ENCODE peak calls at places on chromosomes 7 and 10, in eight cellular contexts. One of them, this sample, is unnamed.

GRCh38 chr7:106947244-106947728 is 82.2 kb downstream of the PIK3CG start:
- DNase-seq in activated CD4-positive, alpha-beta T cell treated with anti-CD3 and anti-CD28 coated beads for 24 hours: peak
- DNase-seq in activated CD8-positive, alpha-beta T cell treated with anti-CD3 and anti-CD28 coated beads for 36 hours: peak
- DNase-seq in stimulated activated CD4-positive, alpha-beta T cell treated with anti-CD3 and anti-CD28 coated beads, Interleukin-12 subunit alpha, Interleukin-12 subunit beta, amount 100 ng/mL, for 4 hours: no peak
- DNase-seq in A549: peak
- DNase-seq in heart right ventricle: no peak
- DNase-seq in neural crest cell: peak
- DNase-seq in HS-5: peak
- DNase-seq in this sample: peak

GRCh38 chr7:27606270-27607209 is 56.1 kb downstream of the HIBADH start:
- DNase-seq in HS-5: peak
- DNase-seq in activated CD8-positive, alpha-beta T cell treated with anti-CD3 and anti-CD28 coated beads for 36 hours: no peak
- DNase-seq in heart right ventricle: no peak
- DNase-seq in A549: peak
- DNase-seq in stimulated activated CD4-positive, alpha-beta T cell treated with anti-CD3 and anti-CD28 coated beads, Interleukin-12 subunit alpha, Interleukin-12 subunit beta, amount 100 ng/mL, for 4 hours: no peak
- DNase-seq in activated CD4-positive, alpha-beta T cell treated with anti-CD3 and anti-CD28 coated beads for 24 hours: no peak
- DNase-seq in neural crest cell: no peak
- DNase-seq in this sample: no peak

GRCh38 chr10:119341236-119342016 is 134.1 kb downstream of the GRK5 start:
- DNase-seq in heart right ventricle: no peak
- DNase-seq in stimulated activated CD4-positive, alpha-beta T cell treated with anti-CD3 and anti-CD28 coated beads, Interleukin-12 subunit alpha, Interleukin-12 subunit beta, amount 100 ng/mL, for 4 hours: peak
- DNase-seq in activated CD4-positive, alpha-beta T cell treated with anti-CD3 and anti-CD28 coated beads for 24 hours: peak
- DNase-seq in A549: peak
- DNase-seq in activated CD8-positive, alpha-beta T cell treated with anti-CD3 and anti-CD28 coated beads for 36 hours: peak
- DNase-seq in neural crest cell: no peak
- DNase-seq in HS-5: no peak
- DNase-seq in this sample: no peak

GRCh38 chr10:13636776-13637175 is 50.0 kb downstream of the PRPF18 start:
- DNase-seq in HS-5: no peak
- DNase-seq in stimulated activated CD4-positive, alpha-beta T cell treated with anti-CD3 and anti-CD28 coated beads, Interleukin-12 subunit alpha, Interleukin-12 subunit beta, amount 100 ng/mL, for 4 hours: no peak
- DNase-seq in heart right ventricle: no peak
- DNase-seq in neural crest cell: no peak
- DNase-seq in activated CD4-positive, alpha-beta T cell treated with anti-CD3 and anti-CD28 coated beads for 24 hours: no peak
- DNase-seq in A549: no peak
- DNase-seq in activated CD8-positive, alpha-beta T cell treated with anti-CD3 and anti-CD28 coated beads for 36 hours: no peak
- DNase-seq in this sample: no peak

GRCh38 chr7:123170333-123171016 is 29.3 kb downstream of the SLC13A1 start:
- DNase-seq in activated CD4-positive, alpha-beta T cell treated with anti-CD3 and anti-CD28 coated beads for 24 hours: no peak
- DNase-seq in HS-5: no peak
- DNase-seq in neural crest cell: no peak
- DNase-seq in A549: no peak
- DNase-seq in activated CD8-positive, alpha-beta T cell treated with anti-CD3 and anti-CD28 coated beads for 36 hours: no peak
- DNase-seq in heart right ventricle: no peak
- DNase-seq in stimulated activated CD4-positive, alpha-beta T cell treated with anti-CD3 and anti-CD28 coated beads, Interleukin-12 subunit alpha, Interleukin-12 subunit beta, amount 100 ng/mL, for 4 hours: no peak
- DNase-seq in this sample: no peak

GRCh38 chr7:2460188-2460587 is 16.0 kb downstream of the GRIFIN start:
- DNase-seq in activated CD4-positive, alpha-beta T cell treated with anti-CD3 and anti-CD28 coated beads for 24 hours: no peak
- DNase-seq in HS-5: no peak
- DNase-seq in activated CD8-positive, alpha-beta T cell treated with anti-CD3 and anti-CD28 coated beads for 36 hours: no peak
- DNase-seq in A549: no peak
- DNase-seq in stimulated activated CD4-positive, alpha-beta T cell treated with anti-CD3 and anti-CD28 coated beads, Interleukin-12 subunit alpha, Interleukin-12 subunit beta, amount 100 ng/mL, for 4 hours: no peak
- DNase-seq in heart right ventricle: no peak
- DNase-seq in neural crest cell: no peak
- DNase-seq in this sample: no peak

GRCh38 chr10:90583416-90583815 is 274.4 kb downstream of the HTR7 start:
- DNase-seq in activated CD4-positive, alpha-beta T cell treated with anti-CD3 and anti-CD28 coated beads for 24 hours: no peak
- DNase-seq in activated CD8-positive, alpha-beta T cell treated with anti-CD3 and anti-CD28 coated beads for 36 hours: no peak
- DNase-seq in A549: no peak
- DNase-seq in stimulated activated CD4-positive, alpha-beta T cell treated with anti-CD3 and anti-CD28 coated beads, Interleukin-12 subunit alpha, Interleukin-12 subunit beta, amount 100 ng/mL, for 4 hours: no peak
- DNase-seq in heart right ventricle: no peak
- DNase-seq in neural crest cell: no peak
- DNase-seq in HS-5: no peak
- DNase-seq in this sample: no peak

GRCh38 chr10:110794808-110795207 is 76.9 kb upstream of the PDCD4 start:
- DNase-seq in heart right ventricle: peak
- DNase-seq in activated CD8-positive, alpha-beta T cell treated with anti-CD3 and anti-CD28 coated beads for 36 hours: no peak
- DNase-seq in HS-5: no peak
- DNase-seq in activated CD4-positive, alpha-beta T cell treated with anti-CD3 and anti-CD28 coated beads for 24 hours: no peak
- DNase-seq in stimulated activated CD4-positive, alpha-beta T cell treated with anti-CD3 and anti-CD28 coated beads, Interleukin-12 subunit alpha, Interleukin-12 subunit beta, amount 100 ng/mL, for 4 hours: no peak
- DNase-seq in A549: no peak
- DNase-seq in neural crest cell: peak
- DNase-seq in this sample: no peak

GRCh38 chr10:13827418-13827817 is 240.7 kb downstream of the PRPF18 start:
- DNase-seq in activated CD8-positive, alpha-beta T cell treated with anti-CD3 and anti-CD28 coated beads for 36 hours: no peak
- DNase-seq in neural crest cell: no peak
- DNase-seq in heart right ventricle: no peak
- DNase-seq in HS-5: no peak
- DNase-seq in A549: no peak
- DNase-seq in activated CD4-positive, alpha-beta T cell treated with anti-CD3 and anti-CD28 coated beads for 24 hours: no peak
- DNase-seq in stimulated activated CD4-positive, alpha-beta T cell treated with anti-CD3 and anti-CD28 coated beads, Interleukin-12 subunit alpha, Interleukin-12 subunit beta, amount 100 ng/mL, for 4 hours: no peak
- DNase-seq in this sample: no peak

GRCh38 chr7:120662291-120662690 is 195.7 kb downstream of the TSPAN12 start:
- DNase-seq in heart right ventricle: no peak
- DNase-seq in neural crest cell: no peak
- DNase-seq in A549: no peak
- DNase-seq in activated CD8-positive, alpha-beta T cell treated with anti-CD3 and anti-CD28 coated beads for 36 hours: no peak
- DNase-seq in activated CD4-positive, alpha-beta T cell treated with anti-CD3 and anti-CD28 coated beads for 24 hours: no peak
- DNase-seq in HS-5: no peak
- DNase-seq in stimulated activated CD4-positive, alpha-beta T cell treated with anti-CD3 and anti-CD28 coated beads, Interleukin-12 subunit alpha, Interleukin-12 subunit beta, amount 100 ng/mL, for 4 hours: no peak
- DNase-seq in this sample: no peak

GRCh38 chr7:22093936-22094335 is 148.2 kb upstream of the CDCA7L start:
- DNase-seq in activated CD4-positive, alpha-beta T cell treated with anti-CD3 and anti-CD28 coated beads for 24 hours: no peak
- DNase-seq in heart right ventricle: no peak
- DNase-seq in HS-5: no peak
- DNase-seq in stimulated activated CD4-positive, alpha-beta T cell treated with anti-CD3 and anti-CD28 coated beads, Interleukin-12 subunit alpha, Interleukin-12 subunit beta, amount 100 ng/mL, for 4 hours: no peak
- DNase-seq in activated CD8-positive, alpha-beta T cell treated with anti-CD3 and anti-CD28 coated beads for 36 hours: no peak
- DNase-seq in A549: no peak
- DNase-seq in neural crest cell: no peak
- DNase-seq in this sample: no peak

GRCh38 chr10:1061930-1062769 is 6.0 kb downstream of the WDR37 start:
- DNase-seq in heart right ventricle: no peak
- DNase-seq in HS-5: no peak
- DNase-seq in neural crest cell: no peak
- DNase-seq in activated CD8-positive, alpha-beta T cell treated with anti-CD3 and anti-CD28 coated beads for 36 hours: no peak
- DNase-seq in activated CD4-positive, alpha-beta T cell treated with anti-CD3 and anti-CD28 coated beads for 24 hours: no peak
- DNase-seq in stimulated activated CD4-positive, alpha-beta T cell treated with anti-CD3 and anti-CD28 coated beads, Interleukin-12 subunit alpha, Interleukin-12 subunit beta, amount 100 ng/mL, for 4 hours: no peak
- DNase-seq in A549: no peak
- DNase-seq in this sample: no peak

GRCh38 chr7:91089382-91089963 is 174.8 kb upstream of the FZD1 start:
- DNase-seq in neural crest cell: peak
- DNase-seq in stimulated activated CD4-positive, alpha-beta T cell treated with anti-CD3 and anti-CD28 coated beads, Interleukin-12 subunit alpha, Interleukin-12 subunit beta, amount 100 ng/mL, for 4 hours: no peak
- DNase-seq in activated CD8-positive, alpha-beta T cell treated with anti-CD3 and anti-CD28 coated beads for 36 hours: peak
- DNase-seq in HS-5: no peak
- DNase-seq in heart right ventricle: no peak
- DNase-seq in activated CD4-positive, alpha-beta T cell treated with anti-CD3 and anti-CD28 coated beads for 24 hours: no peak
- DNase-seq in A549: peak
- DNase-seq in this sample: no peak

GRCh38 chr10:129969528-129970264 is 5.6 kb upstream of the EBF3 start:
- DNase-seq in stimulated activated CD4-positive, alpha-beta T cell treated with anti-CD3 and anti-CD28 coated beads, Interleukin-12 subunit alpha, Interleukin-12 subunit beta, amount 100 ng/mL, for 4 hours: no peak
- DNase-seq in heart right ventricle: no peak
- DNase-seq in activated CD8-positive, alpha-beta T cell treated with anti-CD3 and anti-CD28 coated beads for 36 hours: no peak
- DNase-seq in HS-5: no peak
- DNase-seq in activated CD4-positive, alpha-beta T cell treated with anti-CD3 and anti-CD28 coated beads for 24 hours: no peak
- DNase-seq in A549: no peak
- DNase-seq in neural crest cell: no peak
- DNase-seq in this sample: no peak

GRCh38 chr7:115678049-115678982 is 352.2 kb downstream of the TFEC start:
- DNase-seq in A549: peak
- DNase-seq in HS-5: peak
- DNase-seq in heart right ventricle: no peak
- DNase-seq in stimulated activated CD4-positive, alpha-beta T cell treated with anti-CD3 and anti-CD28 coated beads, Interleukin-12 subunit alpha, Interleukin-12 subunit beta, amount 100 ng/mL, for 4 hours: no peak
- DNase-seq in activated CD4-positive, alpha-beta T cell treated with anti-CD3 and anti-CD28 coated beads for 24 hours: no peak
- DNase-seq in neural crest cell: no peak
- DNase-seq in activated CD8-positive, alpha-beta T cell treated with anti-CD3 and anti-CD28 coated beads for 36 hours: no peak
- DNase-seq in this sample: no peak

GRCh38 chr7:42753917-42754363 is 157.9 kb downstream of the C7orf25 start:
- DNase-seq in A549: no peak
- DNase-seq in activated CD8-positive, alpha-beta T cell treated with anti-CD3 and anti-CD28 coated beads for 36 hours: no peak
- DNase-seq in activated CD4-positive, alpha-beta T cell treated with anti-CD3 and anti-CD28 coated beads for 24 hours: no peak
- DNase-seq in HS-5: no peak
- DNase-seq in stimulated activated CD4-positive, alpha-beta T cell treated with anti-CD3 and anti-CD28 coated beads, Interleukin-12 subunit alpha, Interleukin-12 subunit beta, amount 100 ng/mL, for 4 hours: no peak
- DNase-seq in neural crest cell: peak
- DNase-seq in heart right ventricle: no peak
- DNase-seq in this sample: no peak

GRCh38 chr10:44300666-44301649 is 83.9 kb downstream of the CXCL12 start:
- DNase-seq in activated CD8-positive, alpha-beta T cell treated with anti-CD3 and anti-CD28 coated beads for 36 hours: peak
- DNase-seq in activated CD4-positive, alpha-beta T cell treated with anti-CD3 and anti-CD28 coated beads for 24 hours: no peak
- DNase-seq in A549: peak
- DNase-seq in stimulated activated CD4-positive, alpha-beta T cell treated with anti-CD3 and anti-CD28 coated beads, Interleukin-12 subunit alpha, Interleukin-12 subunit beta, amount 100 ng/mL, for 4 hours: no peak
- DNase-seq in neural crest cell: no peak
- DNase-seq in heart right ventricle: no peak
- DNase-seq in HS-5: peak
- DNase-seq in this sample: no peak

GRCh38 chr7:92025260-92025659 is 84.6 kb downstream of the AKAP9 start:
- DNase-seq in activated CD4-positive, alpha-beta T cell treated with anti-CD3 and anti-CD28 coated beads for 24 hours: no peak
- DNase-seq in HS-5: no peak
- DNase-seq in stimulated activated CD4-positive, alpha-beta T cell treated with anti-CD3 and anti-CD28 coated beads, Interleukin-12 subunit alpha, Interleukin-12 subunit beta, amount 100 ng/mL, for 4 hours: no peak
- DNase-seq in A549: no peak
- DNase-seq in neural crest cell: no peak
- DNase-seq in activated CD8-positive, alpha-beta T cell treated with anti-CD3 and anti-CD28 coated beads for 36 hours: no peak
- DNase-seq in heart right ventricle: no peak
- DNase-seq in this sample: no peak

GRCh38 chr7:157010588-157011332 is at the start of gene MNX1:
- DNase-seq in neural crest cell: peak
- DNase-seq in activated CD4-positive, alpha-beta T cell treated with anti-CD3 and anti-CD28 coated beads for 24 hours: no peak
- DNase-seq in activated CD8-positive, alpha-beta T cell treated with anti-CD3 and anti-CD28 coated beads for 36 hours: peak
- DNase-seq in HS-5: peak
- DNase-seq in heart right ventricle: peak
- DNase-seq in stimulated activated CD4-positive, alpha-beta T cell treated with anti-CD3 and anti-CD28 coated beads, Interleukin-12 subunit alpha, Interleukin-12 subunit beta, amount 100 ng/mL, for 4 hours: peak
- DNase-seq in A549: peak
- DNase-seq in this sample: no peak

GRCh38 chr10:58393317-58393716 is 8.1 kb downstream of the TFAM start:
- DNase-seq in heart right ventricle: no peak
- DNase-seq in HS-5: no peak
- DNase-seq in neural crest cell: no peak
- DNase-seq in A549: no peak
- DNase-seq in stimulated activated CD4-positive, alpha-beta T cell treated with anti-CD3 and anti-CD28 coated beads, Interleukin-12 subunit alpha, Interleukin-12 subunit beta, amount 100 ng/mL, for 4 hours: no peak
- DNase-seq in activated CD8-positive, alpha-beta T cell treated with anti-CD3 and anti-CD28 coated beads for 36 hours: no peak
- DNase-seq in activated CD4-positive, alpha-beta T cell treated with anti-CD3 and anti-CD28 coated beads for 24 hours: no peak
- DNase-seq in this sample: no peak

GRCh38 chr7:137626469-137627067 is 220.2 kb downstream of the DGKI start:
- DNase-seq in heart right ventricle: no peak
- DNase-seq in stimulated activated CD4-positive, alpha-beta T cell treated with anti-CD3 and anti-CD28 coated beads, Interleukin-12 subunit alpha, Interleukin-12 subunit beta, amount 100 ng/mL, for 4 hours: peak
- DNase-seq in activated CD4-positive, alpha-beta T cell treated with anti-CD3 and anti-CD28 coated beads for 24 hours: no peak
- DNase-seq in HS-5: no peak
- DNase-seq in activated CD8-positive, alpha-beta T cell treated with anti-CD3 and anti-CD28 coated beads for 36 hours: peak
- DNase-seq in neural crest cell: peak
- DNase-seq in A549: peak
- DNase-seq in this sample: no peak

GRCh38 chr10:12635127-12635541 is 285.8 kb downstream of the CAMK1D start:
- DNase-seq in activated CD8-positive, alpha-beta T cell treated with anti-CD3 and anti-CD28 coated beads for 36 hours: no peak
- DNase-seq in heart right ventricle: no peak
- DNase-seq in stimulated activated CD4-positive, alpha-beta T cell treated with anti-CD3 and anti-CD28 coated beads, Interleukin-12 subunit alpha, Interleukin-12 subunit beta, amount 100 ng/mL, for 4 hours: peak
- DNase-seq in neural crest cell: no peak
- DNase-seq in activated CD4-positive, alpha-beta T cell treated with anti-CD3 and anti-CD28 coated beads for 24 hours: peak
- DNase-seq in HS-5: no peak
- DNase-seq in A549: peak
- DNase-seq in this sample: no peak

GRCh38 chr7:84949067-84949466 is 237.8 kb downstream of the SEMA3D start:
- DNase-seq in stimulated activated CD4-positive, alpha-beta T cell treated with anti-CD3 and anti-CD28 coated beads, Interleukin-12 subunit alpha, Interleukin-12 subunit beta, amount 100 ng/mL, for 4 hours: no peak
- DNase-seq in activated CD4-positive, alpha-beta T cell treated with anti-CD3 and anti-CD28 coated beads for 24 hours: no peak
- DNase-seq in activated CD8-positive, alpha-beta T cell treated with anti-CD3 and anti-CD28 coated beads for 36 hours: no peak
- DNase-seq in A549: no peak
- DNase-seq in neural crest cell: no peak
- DNase-seq in HS-5: no peak
- DNase-seq in heart right ventricle: no peak
- DNase-seq in this sample: no peak

GRCh38 chr7:40571796-40572195 is 437.0 kb downstream of the SUGCT start:
- DNase-seq in stimulated activated CD4-positive, alpha-beta T cell treated with anti-CD3 and anti-CD28 coated beads, Interleukin-12 subunit alpha, Interleukin-12 subunit beta, amount 100 ng/mL, for 4 hours: no peak
- DNase-seq in heart right ventricle: no peak
- DNase-seq in activated CD4-positive, alpha-beta T cell treated with anti-CD3 and anti-CD28 coated beads for 24 hours: no peak
- DNase-seq in activated CD8-positive, alpha-beta T cell treated with anti-CD3 and anti-CD28 coated beads for 36 hours: no peak
- DNase-seq in neural crest cell: no peak
- DNase-seq in A549: no peak
- DNase-seq in HS-5: peak
- DNase-seq in this sample: no peak

GRCh38 chr10:52502237-52502636 is 188.2 kb downstream of the DKK1 start:
- DNase-seq in heart right ventricle: no peak
- DNase-seq in HS-5: no peak
- DNase-seq in activated CD4-positive, alpha-beta T cell treated with anti-CD3 and anti-CD28 coated beads for 24 hours: no peak
- DNase-seq in A549: no peak
- DNase-seq in neural crest cell: no peak
- DNase-seq in activated CD8-positive, alpha-beta T cell treated with anti-CD3 and anti-CD28 coated beads for 36 hours: no peak
- DNase-seq in stimulated activated CD4-positive, alpha-beta T cell treated with anti-CD3 and anti-CD28 coated beads, Interleukin-12 subunit alpha, Interleukin-12 subunit beta, amount 100 ng/mL, for 4 hours: no peak
- DNase-seq in this sample: no peak

GRCh38 chr10:119658274-119658673 is 7.1 kb downstream of the BAG3 start:
- DNase-seq in neural crest cell: no peak
- DNase-seq in HS-5: no peak
- DNase-seq in stimulated activated CD4-positive, alpha-beta T cell treated with anti-CD3 and anti-CD28 coated beads, Interleukin-12 subunit alpha, Interleukin-12 subunit beta, amount 100 ng/mL, for 4 hours: no peak
- DNase-seq in activated CD4-positive, alpha-beta T cell treated with anti-CD3 and anti-CD28 coated beads for 24 hours: no peak
- DNase-seq in A549: peak
- DNase-seq in activated CD8-positive, alpha-beta T cell treated with anti-CD3 and anti-CD28 coated beads for 36 hours: no peak
- DNase-seq in heart right ventricle: peak
- DNase-seq in this sample: no peak

GRCh38 chr7:1931248-1931950 is 261.3 kb downstream of the ELFN1 start:
- DNase-seq in neural crest cell: no peak
- DNase-seq in A549: no peak
- DNase-seq in stimulated activated CD4-positive, alpha-beta T cell treated with anti-CD3 and anti-CD28 coated beads, Interleukin-12 subunit alpha, Interleukin-12 subunit beta, amount 100 ng/mL, for 4 hours: no peak
- DNase-seq in HS-5: peak
- DNase-seq in activated CD4-positive, alpha-beta T cell treated with anti-CD3 and anti-CD28 coated beads for 24 hours: no peak
- DNase-seq in activated CD8-positive, alpha-beta T cell treated with anti-CD3 and anti-CD28 coated beads for 36 hours: no peak
- DNase-seq in heart right ventricle: no peak
- DNase-seq in this sample: no peak

GRCh38 chr7:138798836-138799235 is 840 bp upstream of the ATP6V0A4 start:
- DNase-seq in HS-5: no peak
- DNase-seq in stimulated activated CD4-positive, alpha-beta T cell treated with anti-CD3 and anti-CD28 coated beads, Interleukin-12 subunit alpha, Interleukin-12 subunit beta, amount 100 ng/mL, for 4 hours: no peak
- DNase-seq in heart right ventricle: no peak
- DNase-seq in A549: no peak
- DNase-seq in activated CD4-positive, alpha-beta T cell treated with anti-CD3 and anti-CD28 coated beads for 24 hours: no peak
- DNase-seq in neural crest cell: no peak
- DNase-seq in activated CD8-positive, alpha-beta T cell treated with anti-CD3 and anti-CD28 coated beads for 36 hours: no peak
- DNase-seq in this sample: no peak

GRCh38 chr10:92846819-92847184 is 1.5 kb upstream of the EXOC6 start:
- DNase-seq in stimulated activated CD4-positive, alpha-beta T cell treated with anti-CD3 and anti-CD28 coated beads, Interleukin-12 subunit alpha, Interleukin-12 subunit beta, amount 100 ng/mL, for 4 hours: no peak
- DNase-seq in A549: no peak
- DNase-seq in activated CD4-positive, alpha-beta T cell treated with anti-CD3 and anti-CD28 coated beads for 24 hours: no peak
- DNase-seq in neural crest cell: no peak
- DNase-seq in heart right ventricle: no peak
- DNase-seq in activated CD8-positive, alpha-beta T cell treated with anti-CD3 and anti-CD28 coated beads for 36 hours: no peak
- DNase-seq in HS-5: no peak
- DNase-seq in this sample: no peak

GRCh38 chr10:88897019-88897853 is 17.2 kb downstream of the STAMBPL1 start:
- DNase-seq in activated CD8-positive, alpha-beta T cell treated with anti-CD3 and anti-CD28 coated beads for 36 hours: peak
- DNase-seq in activated CD4-positive, alpha-beta T cell treated with anti-CD3 and anti-CD28 coated beads for 24 hours: no peak
- DNase-seq in HS-5: no peak
- DNase-seq in stimulated activated CD4-positive, alpha-beta T cell treated with anti-CD3 and anti-CD28 coated beads, Interleukin-12 subunit alpha, Interleukin-12 subunit beta, amount 100 ng/mL, for 4 hours: no peak
- DNase-seq in heart right ventricle: no peak
- DNase-seq in A549: peak
- DNase-seq in neural crest cell: no peak
- DNase-seq in this sample: no peak

GRCh38 chr7:156620246-156620775 is 20.3 kb upstream of the RNF32 start:
- DNase-seq in activated CD4-positive, alpha-beta T cell treated with anti-CD3 and anti-CD28 coated beads for 24 hours: no peak
- DNase-seq in HS-5: no peak
- DNase-seq in activated CD8-positive, alpha-beta T cell treated with anti-CD3 and anti-CD28 coated beads for 36 hours: no peak
- DNase-seq in A549: no peak
- DNase-seq in heart right ventricle: no peak
- DNase-seq in stimulated activated CD4-positive, alpha-beta T cell treated with anti-CD3 and anti-CD28 coated beads, Interleukin-12 subunit alpha, Interleukin-12 subunit beta, amount 100 ng/mL, for 4 hours: no peak
- DNase-seq in neural crest cell: no peak
- DNase-seq in this sample: no peak

GRCh38 chr10:122568551-122568950 is 8.0 kb downstream of the DMBT1 start:
- DNase-seq in stimulated activated CD4-positive, alpha-beta T cell treated with anti-CD3 and anti-CD28 coated beads, Interleukin-12 subunit alpha, Interleukin-12 subunit beta, amount 100 ng/mL, for 4 hours: no peak
- DNase-seq in activated CD4-positive, alpha-beta T cell treated with anti-CD3 and anti-CD28 coated beads for 24 hours: no peak
- DNase-seq in heart right ventricle: no peak
- DNase-seq in neural crest cell: no peak
- DNase-seq in activated CD8-positive, alpha-beta T cell treated with anti-CD3 and anti-CD28 coated beads for 36 hours: no peak
- DNase-seq in A549: no peak
- DNase-seq in HS-5: no peak
- DNase-seq in this sample: no peak

This sample was measured in effector memory CD8-positive, alpha-beta T cell.